ENCODE peak calls at places on chromosomes 2 and 18, in six cellular contexts. J is esophagus squamous epithelium, G is transverse colon, S is suprapubic skin, Z is A549, U is lower leg skin. F is an unnamed sample.

GRCh38 chr2:62826953-62827675 is 121.6 kb downstream of the EHBP1 start:
- DNase-seq in S (no peak), Z (no peak), J (no peak), G (no peak), U (no peak), F (no peak)

GRCh38 chr18:50817898-50818250 is 1.9 kb downstream of the MRO start:
- DNase-seq in U (no peak), G (no peak), J (no peak), S (no peak), Z (no peak), F (no peak)

GRCh38 chr2:205687018-205687956 is 5.0 kb downstream of the NRP2 start:
- DNase-seq in U (no peak), G (no peak), S (no peak), Z (no peak), J (no peak), F (no peak)

GRCh38 chr2:44974064-44974715 is 32.7 kb downstream of the SIX3 start:
- DNase-seq in G (no peak), U (peak), S (peak), Z (peak), J (no peak), F (peak)

GRCh38 chr18:9147440-9148238 is 11.1 kb downstream of the ANKRD12 start:
- DNase-seq in U (no peak), G (peak), J (no peak), Z (peak), S (no peak), F (peak)

GRCh38 chr18:80157708-80158343 is 48.8 kb downstream of the ADNP2 start:
- DNase-seq in G (peak), J (no peak), S (no peak), Z (peak), U (peak), F (peak)

GRCh38 chr2:181805228-181806038 is 86.1 kb upstream of the ITPRID2 start:
- DNase-seq in Z (no peak), S (no peak), U (no peak), G (no peak), J (no peak), F (no peak)

GRCh38 chr2:54402350-54402749 is 53.8 kb upstream of the SPTBN1 start:
- DNase-seq in J (no peak), S (no peak), U (no peak), Z (no peak), G (peak), F (no peak)

GRCh38 chr2:46345775-46346174 is 48.6 kb downstream of the EPAS1 start:
- DNase-seq in U (no peak), S (no peak), G (no peak), Z (no peak), J (no peak), F (no peak)

GRCh38 chr2:173159794-173160463 is 84.3 kb downstream of the MAP3K20 start:
- DNase-seq in J (peak), U (peak), S (peak), G (peak), Z (peak), F (peak)

DNA sequence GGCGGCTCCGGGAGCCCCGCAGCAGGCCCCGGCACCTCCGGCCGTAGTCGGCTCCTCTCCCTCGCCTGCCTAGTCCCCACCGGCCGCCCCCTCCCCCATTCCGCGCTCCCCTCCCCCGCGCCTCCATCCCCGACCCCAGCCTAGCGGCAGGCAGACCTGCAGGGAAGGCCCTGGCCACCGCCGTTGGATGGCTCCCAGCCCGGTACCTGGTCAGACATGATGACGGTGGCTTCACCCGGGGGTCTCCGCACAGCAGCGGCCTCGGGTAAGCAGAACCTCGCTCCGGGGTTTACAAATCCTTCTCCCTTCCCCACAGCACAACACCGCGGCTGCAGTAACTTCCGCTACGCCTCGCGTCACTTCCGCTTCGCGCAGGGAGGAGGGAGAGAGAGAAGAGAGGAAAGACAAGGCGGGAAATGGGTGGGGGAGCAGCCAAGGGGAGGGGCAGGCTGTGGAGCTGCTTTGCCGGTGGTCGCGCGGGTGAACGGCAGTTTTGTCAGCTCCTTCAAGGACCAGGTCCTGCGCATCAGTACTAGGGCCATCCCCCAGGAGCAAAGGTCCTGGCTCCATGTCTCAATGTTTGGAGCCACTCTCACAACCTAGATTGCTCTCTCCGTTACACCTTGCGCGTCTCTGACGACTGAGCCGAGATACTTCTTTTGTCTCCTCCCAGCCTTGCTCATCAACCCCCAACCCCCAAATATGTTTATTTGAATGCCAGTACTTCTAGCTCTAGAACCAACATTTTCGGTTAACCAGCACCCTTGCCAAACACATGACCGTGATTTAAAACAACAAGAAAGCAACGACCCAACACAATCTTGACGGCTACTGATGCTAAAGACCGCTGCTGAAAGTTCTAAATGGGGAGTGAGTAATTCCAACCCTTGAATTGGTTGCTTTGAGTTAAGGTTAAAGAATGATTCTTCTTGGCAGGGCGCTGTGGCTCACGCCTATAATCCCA is at the start of gene SUMO1:
- DNase-seq in S (peak), U (peak), G (peak), J (peak), Z (peak), F (peak)
- TF ChIP-seq POLR2A in S (peak), U (no peak), G (peak), J (peak), Z (peak), F (peak)

GRCh38 chr18:25349131-25349925 is 2.6 kb downstream of the ZNF521 start:
- DNase-seq in U (peak), S (peak), J (no peak), G (peak), Z (no peak), F (peak)
- TF ChIP-seq POLR2A in U (no peak), S (peak), J (no peak), G (no peak), Z (no peak), F (no peak)

GRCh38 chr2:238964544-238965113 is 116.7 kb downstream of the TWIST2 start:
- DNase-seq in U (no peak), G (no peak), J (no peak), Z (no peak), S (no peak), F (no peak)
- TF ChIP-seq POLR2A in U (no peak), G (no peak), J (no peak), Z (no peak), S (no peak), F (no peak)

DNA sequence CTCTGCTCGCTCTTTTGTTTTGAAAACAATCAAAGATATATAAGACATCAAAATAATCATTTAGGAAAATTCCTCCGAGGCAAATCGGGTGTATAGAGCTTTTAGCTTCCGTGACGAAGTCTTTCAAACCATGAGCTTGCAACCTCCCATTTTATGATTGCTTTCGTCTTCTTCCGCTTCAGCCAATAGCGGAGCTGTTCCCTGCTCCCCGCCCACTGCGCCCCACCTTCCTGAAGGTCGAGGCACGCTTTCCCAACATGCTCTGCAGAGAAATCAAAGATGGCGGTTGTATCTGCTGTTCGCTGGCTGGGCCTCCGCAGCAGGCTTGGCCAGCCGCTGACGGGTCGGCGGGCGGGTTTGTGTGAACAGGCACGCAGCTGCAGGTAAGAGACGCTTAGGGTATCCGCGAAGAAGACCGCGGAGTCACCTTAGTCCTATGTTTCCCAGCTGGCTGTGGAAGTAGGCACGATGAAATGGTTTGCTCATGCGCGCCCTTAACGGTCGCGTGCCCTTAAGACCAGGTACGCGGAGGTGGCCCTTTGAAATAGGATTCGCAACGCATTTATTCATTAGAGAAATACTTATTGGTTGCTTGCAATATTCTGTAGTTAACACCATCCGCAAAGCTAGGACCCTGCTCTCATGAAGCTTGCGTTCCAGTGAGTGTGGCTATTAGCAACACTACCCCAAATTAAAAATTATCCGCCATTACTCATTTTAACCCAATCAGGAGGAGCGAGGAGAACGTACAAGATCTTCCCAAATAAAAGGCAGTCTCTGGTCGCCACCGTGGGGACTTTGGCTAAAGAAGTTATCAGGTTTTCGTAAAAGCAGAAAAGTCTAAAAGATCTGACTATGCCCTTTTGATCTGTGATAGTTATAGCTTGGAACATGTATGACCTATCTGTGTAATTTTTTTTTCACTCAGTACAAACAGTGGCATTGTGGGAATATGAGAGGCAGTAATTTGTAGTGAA is at the start of gene PTCD3:
- DNase-seq in J (peak), Z (peak), S (peak), G (peak), U (peak), F (peak)
- TF ChIP-seq POLR2A in J (peak), Z (peak), S (peak), G (peak), U (no peak), F (peak)

DNA sequence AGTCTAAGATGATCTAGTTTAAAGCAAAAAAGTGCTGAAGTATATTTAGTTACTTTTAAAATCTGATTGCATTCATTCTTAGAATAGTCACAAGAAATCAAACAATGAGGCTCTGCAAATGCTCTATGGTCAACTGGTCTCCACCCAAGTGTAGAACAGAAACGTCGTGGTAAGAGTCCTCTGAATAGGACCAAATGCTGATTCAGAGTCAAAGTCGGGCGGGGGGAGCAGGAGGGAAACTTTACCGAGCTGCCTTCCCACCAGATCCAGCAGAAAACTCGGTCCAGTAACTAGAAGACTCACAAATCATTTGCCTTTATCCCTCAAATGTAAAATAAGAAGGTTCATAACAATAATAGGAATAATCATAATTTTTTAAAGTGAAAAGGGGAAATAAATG is 46.2 kb upstream of the PXDN start:
- DNase-seq in Z (no peak), G (no peak), J (no peak), U (no peak), S (no peak), F (no peak)
- TF ChIP-seq POLR2A in Z (no peak), G (no peak), J (no peak), U (no peak), S (no peak), F (no peak)

GRCh38 chr2:120552800-120553471 is 182.7 kb upstream of the GLI2 start:
- DNase-seq in G (peak), J (no peak), S (peak), Z (peak), U (peak), F (peak)
- TF ChIP-seq POLR2A in G (no peak), J (no peak), S (no peak), Z (no peak), U (no peak), F (no peak)

DNA sequence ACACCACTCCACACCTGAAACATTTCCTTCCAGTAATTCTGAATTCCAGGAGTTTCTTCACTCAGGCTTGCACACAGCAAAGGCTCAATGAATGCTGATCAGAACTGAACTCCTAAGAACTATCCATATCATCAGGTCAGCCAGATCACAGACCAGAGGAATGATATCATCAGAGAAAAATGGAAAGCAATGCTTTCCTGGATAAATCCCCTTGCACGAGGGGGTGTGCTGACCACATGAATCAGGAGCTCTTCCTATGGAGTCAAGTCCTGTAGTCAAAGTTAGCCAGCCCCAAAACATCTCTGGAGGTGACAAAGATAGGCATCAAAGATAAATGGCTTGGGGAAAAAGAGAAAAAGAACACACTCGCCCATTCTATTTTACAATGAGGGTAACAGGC is 83.8 kb upstream of the ACVR2A start:
- DNase-seq in S (no peak), J (no peak), Z (no peak), G (no peak), U (no peak), F (no peak)
- TF ChIP-seq POLR2A in S (no peak), J (no peak), Z (no peak), G (no peak), U (no peak), F (no peak)

GRCh38 chr2:200968162-200968561 is 4.7 kb upstream of the ORC2 start:
- DNase-seq in G (peak), U (no peak), Z (no peak), S (no peak), J (no peak), F (no peak)

GRCh38 chr2:200962821-200963128 is 685 bp downstream of the ORC2 start:
- DNase-seq in G (no peak), J (no peak), S (no peak), U (no peak), Z (peak), F (peak)

GRCh38 chr2:200966770-200967169 is 3.3 kb upstream of the ORC2 start:
- DNase-seq in U (no peak), G (no peak), Z (peak), S (no peak), J (no peak), F (peak)

GRCh38 chr2:200964498-200964897 is 1.0 kb upstream of the ORC2 start:
- DNase-seq in G (no peak), U (no peak), Z (no peak), S (no peak), J (no peak), F (peak)

DNA sequence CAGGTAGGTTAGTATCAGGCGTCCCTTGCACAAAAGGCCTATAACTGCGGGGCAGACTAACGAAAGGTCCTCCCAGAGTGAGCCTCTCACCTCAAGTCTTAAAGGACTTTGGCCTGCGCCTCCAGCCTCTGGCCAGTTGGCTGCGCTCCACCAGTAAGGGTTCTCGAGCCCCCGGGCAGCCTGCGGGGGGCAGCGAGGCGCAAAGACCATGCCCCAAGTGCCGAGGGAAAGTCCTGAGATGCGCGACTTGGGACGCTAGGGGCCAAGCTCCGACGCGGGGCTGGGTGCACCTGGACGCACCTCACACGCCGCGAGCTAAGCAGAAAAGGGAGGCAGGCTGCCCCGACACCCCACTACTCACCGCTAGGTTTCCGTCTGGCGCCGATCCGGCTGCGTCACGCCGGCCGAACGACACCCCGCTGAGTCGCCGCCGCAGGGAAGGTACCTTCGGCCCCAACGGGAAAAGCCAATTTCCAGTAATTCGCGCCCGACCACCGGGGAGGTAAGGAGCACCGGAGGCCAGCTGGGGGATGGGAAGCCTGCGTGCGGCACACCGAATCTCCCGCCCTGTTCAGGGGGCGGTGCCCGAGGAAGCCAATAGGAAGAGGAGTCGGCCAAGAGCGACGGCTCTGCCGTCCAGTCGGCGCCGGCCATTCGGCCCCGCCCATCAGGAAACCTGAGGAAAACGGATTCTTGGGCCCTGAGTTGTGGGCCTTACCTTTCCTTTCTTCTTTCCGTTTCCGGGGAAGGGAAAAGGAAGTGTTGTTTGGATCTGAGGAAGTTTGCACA is at the start of gene ORC2:
- DNase-seq in J (peak), U (peak), S (peak), G (peak), Z (peak), F (peak)
- TF ChIP-seq POLR2A in J (peak), U (no peak), S (no peak), G (peak), Z (peak), F (peak)

DNA sequence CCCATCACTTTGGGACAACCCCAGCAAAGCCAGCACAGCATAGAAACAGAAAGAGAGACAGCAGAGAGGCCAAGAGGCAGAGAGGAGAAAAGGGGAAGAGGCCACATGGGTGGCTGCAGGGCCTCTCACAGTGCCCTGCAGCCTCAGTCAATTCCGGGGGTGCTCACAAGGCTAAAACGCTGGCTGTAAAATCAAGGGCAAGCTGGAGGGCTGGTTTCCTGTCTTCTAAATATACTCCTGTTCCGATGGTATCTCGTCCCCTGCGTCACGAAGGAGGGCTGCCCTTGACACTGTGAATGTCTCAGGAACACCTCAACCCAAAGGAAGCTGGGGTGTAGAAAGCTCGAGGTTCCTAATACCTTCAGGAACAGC is 166.5 kb upstream of the ID2 start:
- DNase-seq in U (no peak), G (peak), S (no peak), J (no peak), Z (no peak), F (peak)
- TF ChIP-seq POLR2A in U (no peak), G (no peak), S (no peak), J (no peak), Z (no peak), F (no peak)

F was measured in erythroblast.